ENCODE peak calls at places on chromosome 22, in nine cellular contexts. One of them, this sample, is unnamed.

GRCh38 chr22:46613606-46613997 is 6.6 kb upstream of the GRAMD4 start:
- DNase-seq in K562: no peak
- DNase-seq in ovary: no peak
- DNase-seq in uterus: no peak
- DNase-seq in stomach: no peak
- DNase-seq in gastrocnemius medialis: no peak
- DNase-seq in right lobe of liver: no peak
- DNase-seq in GM12878: peak; percentile 28
- DNase-seq in NB4: peak; percentile 60
- DNase-seq in this sample: no peak

GRCh38 chr22:17580461-17581031 is 17.2 kb downstream of the SLC25A18 start:
- DNase-seq in K562: no peak
- DNase-seq in ovary: no peak
- DNase-seq in uterus: no peak
- DNase-seq in stomach: peak; percentile 36
- DNase-seq in gastrocnemius medialis: no peak
- DNase-seq in right lobe of liver: peak; percentile 81
- DNase-seq in GM12878: no peak
- DNase-seq in NB4: no peak
- DNase-seq in this sample: no peak

GRCh38 chr22:27331526-27332281 is 469.9 kb downstream of the MN1 start:
- DNase-seq in K562: no peak
- DNase-seq in ovary: peak; percentile 76
- DNase-seq in uterus: no peak
- DNase-seq in stomach: peak; percentile 34
- DNase-seq in gastrocnemius medialis: no peak
- DNase-seq in right lobe of liver: peak; percentile 66
- DNase-seq in GM12878: no peak
- DNase-seq in NB4: peak; percentile 66
- DNase-seq in this sample: no peak

GRCh38 chr22:29481265-29482000 is 1.4 kb downstream of the NEFH start:
- DNase-seq in K562: peak; percentile 14
- DNase-seq in ovary: peak; percentile 81
- DNase-seq in uterus: no peak
- DNase-seq in stomach: no peak
- DNase-seq in gastrocnemius medialis: no peak
- DNase-seq in right lobe of liver: no peak
- DNase-seq in GM12878: no peak
- DNase-seq in NB4: no peak
- DNase-seq in this sample: no peak

GRCh38 chr22:21816787-21817496 is 50.5 kb downstream of the MAPK1 start:
- DNase-seq in K562: peak; percentile 72
- DNase-seq in ovary: no peak
- DNase-seq in uterus: no peak
- DNase-seq in stomach: no peak
- DNase-seq in gastrocnemius medialis: no peak
- DNase-seq in right lobe of liver: no peak
- DNase-seq in GM12878: peak; percentile 61
- DNase-seq in NB4: peak; percentile 94
- DNase-seq in this sample: peak; percentile 54

GRCh38 chr22:36510966-36511881 is 4.4 kb upstream of the FOXRED2 start:
- DNase-seq in K562: no peak
- DNase-seq in ovary: no peak
- DNase-seq in uterus: peak; percentile 42
- DNase-seq in stomach: no peak
- DNase-seq in gastrocnemius medialis: no peak
- DNase-seq in right lobe of liver: no peak
- DNase-seq in GM12878: no peak
- DNase-seq in NB4: peak; percentile 55
- DNase-seq in this sample: no peak

GRCh38 chr22:40031766-40032470 is 37.2 kb downstream of the FAM83F start:
- DNase-seq in K562: no peak
- DNase-seq in ovary: peak; percentile 16
- DNase-seq in uterus: no peak
- DNase-seq in stomach: no peak
- DNase-seq in gastrocnemius medialis: no peak
- DNase-seq in right lobe of liver: no peak
- DNase-seq in GM12878: no peak
- DNase-seq in NB4: peak; percentile 40
- DNase-seq in this sample: no peak

GRCh38 chr22:46142548-46143490 is 7.5 kb upstream of the PPARA start:
- DNase-seq in K562: no peak
- DNase-seq in ovary: peak; percentile 13
- DNase-seq in uterus: no peak
- DNase-seq in stomach: no peak
- DNase-seq in gastrocnemius medialis: no peak
- DNase-seq in right lobe of liver: peak; percentile 80
- DNase-seq in GM12878: no peak
- DNase-seq in NB4: no peak
- DNase-seq in this sample: no peak

GRCh38 chr22:25085930-25086901 is 113.4 kb upstream of the CRYBB3 start:
- DNase-seq in K562: no peak
- DNase-seq in ovary: peak; percentile 36
- DNase-seq in uterus: peak; percentile 29
- DNase-seq in stomach: no peak
- DNase-seq in gastrocnemius medialis: no peak
- DNase-seq in right lobe of liver: no peak
- DNase-seq in GM12878: peak; percentile 79
- DNase-seq in NB4: no peak
- DNase-seq in this sample: no peak

GRCh38 chr22:31055322-31056159 is 25.6 kb upstream of the SMTN start:
- DNase-seq in K562: no peak
- DNase-seq in ovary: peak; percentile 90
- DNase-seq in uterus: peak; percentile 93
- DNase-seq in stomach: peak; percentile 94
- DNase-seq in gastrocnemius medialis: peak; percentile 55
- DNase-seq in right lobe of liver: peak; percentile 90
- DNase-seq in GM12878: no peak
- DNase-seq in NB4: peak; percentile 51
- DNase-seq in this sample: peak; percentile 55

GRCh38 chr22:35053060-35053835 is 12.7 kb upstream of the ISX start:
- DNase-seq in K562: no peak
- DNase-seq in ovary: no peak
- DNase-seq in uterus: no peak
- DNase-seq in stomach: no peak
- DNase-seq in gastrocnemius medialis: no peak
- DNase-seq in right lobe of liver: no peak
- DNase-seq in GM12878: no peak
- DNase-seq in NB4: no peak
- DNase-seq in this sample: no peak

GRCh38 chr22:47690166-47690565 is 927.7 kb downstream of the TBC1D22A start:
- DNase-seq in K562: no peak
- DNase-seq in ovary: no peak
- DNase-seq in uterus: no peak
- DNase-seq in stomach: no peak
- DNase-seq in gastrocnemius medialis: no peak
- DNase-seq in right lobe of liver: no peak
- DNase-seq in GM12878: no peak
- DNase-seq in NB4: no peak
- DNase-seq in this sample: no peak

GRCh38 chr22:46748948-46749681 is 11.1 kb upstream of the CERK start:
- DNase-seq in K562: no peak
- DNase-seq in ovary: no peak
- DNase-seq in uterus: no peak
- DNase-seq in stomach: no peak
- DNase-seq in gastrocnemius medialis: no peak
- DNase-seq in right lobe of liver: no peak
- DNase-seq in GM12878: no peak
- DNase-seq in NB4: peak; percentile 20
- DNase-seq in this sample: no peak

GRCh38 chr22:47030881-47031627 is 268.6 kb downstream of the TBC1D22A start:
- DNase-seq in K562: peak; percentile 28
- DNase-seq in ovary: peak; percentile 14
- DNase-seq in uterus: no peak
- DNase-seq in stomach: no peak
- DNase-seq in gastrocnemius medialis: no peak
- DNase-seq in right lobe of liver: peak; percentile 42
- DNase-seq in GM12878: no peak
- DNase-seq in NB4: no peak
- DNase-seq in this sample: no peak

GRCh38 chr22:32684148-32684821 is 117.2 kb upstream of the TIMP3 start:
- DNase-seq in K562: no peak
- DNase-seq in ovary: no peak
- DNase-seq in uterus: no peak
- DNase-seq in stomach: no peak
- DNase-seq in gastrocnemius medialis: no peak
- DNase-seq in right lobe of liver: no peak
- DNase-seq in GM12878: no peak
- DNase-seq in NB4: no peak
- DNase-seq in this sample: no peak

GRCh38 chr22:25365491-25366261 is 146.2 kb downstream of the CRYBB2 start:
- DNase-seq in K562: no peak
- DNase-seq in ovary: no peak
- DNase-seq in uterus: no peak
- DNase-seq in stomach: peak; percentile 60
- DNase-seq in gastrocnemius medialis: no peak
- DNase-seq in right lobe of liver: no peak
- DNase-seq in GM12878: no peak
- DNase-seq in NB4: no peak
- DNase-seq in this sample: no peak

GRCh38 chr22:30008401-30008800 is 71.9 kb upstream of the HORMAD2 start:
- DNase-seq in K562: no peak
- DNase-seq in ovary: no peak
- DNase-seq in uterus: no peak
- DNase-seq in stomach: no peak
- DNase-seq in gastrocnemius medialis: no peak
- DNase-seq in right lobe of liver: no peak
- DNase-seq in GM12878: no peak
- DNase-seq in NB4: no peak
- DNase-seq in this sample: no peak

DNA sequence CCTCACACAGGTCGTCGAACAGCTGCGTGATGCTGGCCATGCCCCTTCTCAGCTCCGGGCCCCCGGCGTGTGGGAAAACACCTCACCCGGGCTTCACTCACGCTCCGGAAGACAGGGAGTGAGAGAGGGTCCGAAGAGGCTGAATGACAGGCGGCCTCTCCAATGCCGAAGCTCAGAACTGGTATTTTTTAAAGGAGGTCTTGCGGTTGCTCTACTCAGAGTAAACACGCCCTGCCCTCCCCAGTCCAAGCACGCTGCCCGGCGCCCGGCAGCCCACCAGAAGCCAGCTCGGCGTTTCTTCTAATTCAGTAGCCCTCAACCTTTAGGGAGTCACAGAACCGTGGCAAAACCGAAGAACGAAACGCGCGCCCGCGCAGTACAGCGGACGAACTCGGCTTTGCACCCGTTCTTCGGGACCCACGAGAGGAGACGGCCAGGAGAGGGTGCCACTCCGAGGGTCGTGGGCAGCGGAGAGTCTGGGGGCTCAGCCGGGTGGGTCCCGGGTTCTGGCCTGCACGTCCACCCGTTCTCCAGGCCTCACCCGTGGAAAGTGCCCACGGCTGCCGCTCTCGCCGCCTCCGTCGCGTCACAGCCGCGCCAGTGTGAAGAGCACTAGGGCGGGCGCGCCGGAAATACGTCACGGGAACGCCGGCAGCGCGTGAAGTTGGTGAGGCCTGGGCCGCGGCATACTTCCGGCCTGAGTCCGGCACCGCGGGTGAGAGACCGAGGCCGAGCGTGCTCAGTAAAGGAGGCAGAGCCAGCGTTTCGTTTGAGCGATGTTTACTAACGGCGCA is at the start of gene TUBGCP6:
- DNase-seq in K562: peak; percentile 65
- DNase-seq in ovary: peak; percentile 94
- DNase-seq in uterus: peak; percentile 94
- DNase-seq in stomach: peak; percentile 97
- DNase-seq in gastrocnemius medialis: peak; percentile 84
- DNase-seq in right lobe of liver: peak; percentile 97
- DNase-seq in GM12878: peak; percentile 53
- DNase-seq in NB4: peak; percentile 95
- DNase-seq in this sample: peak; percentile 86
- TF ChIP-seq POLR2A in K562: peak; percentile 83
- TF ChIP-seq POLR2A in ovary: peak; percentile 91
- TF ChIP-seq POLR2A in uterus: peak; percentile 86
- TF ChIP-seq POLR2A in stomach: peak; percentile 54
- TF ChIP-seq POLR2A in gastrocnemius medialis: peak; percentile 70
- TF ChIP-seq POLR2A in right lobe of liver: peak; percentile 65
- TF ChIP-seq POLR2A in GM12878: peak; percentile 97
- TF ChIP-seq POLR2A in NB4: peak; percentile 58
- TF ChIP-seq POLR2A in this sample: peak; percentile 65

DNA sequence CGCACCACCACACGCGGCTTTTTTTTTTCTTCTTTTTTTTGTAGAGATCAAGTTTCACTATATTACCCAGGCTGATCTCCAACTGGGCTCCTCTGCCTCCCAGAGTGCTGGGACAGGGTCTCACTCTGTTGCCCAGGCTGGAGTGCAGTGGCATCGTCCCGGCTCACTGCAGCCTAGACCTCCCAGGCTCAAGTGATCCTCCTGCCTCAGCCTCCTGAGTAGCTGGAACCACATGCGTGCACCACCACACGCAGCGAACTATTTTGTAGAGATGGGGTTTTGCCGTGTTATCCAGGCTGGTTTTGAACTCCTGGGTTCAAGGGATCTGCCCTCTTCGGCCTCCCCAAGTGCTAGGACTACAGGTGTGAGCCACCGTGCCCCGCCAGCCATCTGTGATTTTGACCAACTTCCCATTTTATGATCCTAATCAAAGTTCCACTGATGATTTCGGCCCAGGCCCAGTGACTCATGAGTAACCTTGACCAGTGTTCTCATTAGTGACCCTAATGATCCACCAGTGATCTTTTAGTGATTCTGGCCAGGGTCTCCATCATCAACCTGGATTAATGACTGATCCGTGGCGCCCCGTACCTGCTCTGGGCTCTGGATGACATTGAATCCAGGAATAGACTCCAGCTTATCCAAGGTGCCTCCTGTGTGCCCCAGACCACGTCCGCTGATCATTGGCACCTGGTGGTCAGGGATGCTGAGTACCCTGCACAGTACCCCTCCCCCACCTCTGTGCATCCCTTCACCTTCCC is 1.7 kb downstream of the TYMP start:
- DNase-seq in K562: no peak
- DNase-seq in ovary: no peak
- DNase-seq in uterus: no peak
- DNase-seq in stomach: no peak
- DNase-seq in gastrocnemius medialis: no peak
- DNase-seq in right lobe of liver: peak; percentile 51
- DNase-seq in GM12878: no peak
- DNase-seq in NB4: no peak
- DNase-seq in this sample: no peak
- TF ChIP-seq POLR2A in K562: no peak
- TF ChIP-seq POLR2A in ovary: no peak
- TF ChIP-seq POLR2A in uterus: no peak
- TF ChIP-seq POLR2A in stomach: no peak
- TF ChIP-seq POLR2A in gastrocnemius medialis: no peak
- TF ChIP-seq POLR2A in right lobe of liver: no peak
- TF ChIP-seq POLR2A in GM12878: no peak
- TF ChIP-seq POLR2A in NB4: no peak
- TF ChIP-seq POLR2A in this sample: no peak

GRCh38 chr22:44685384-44686056 is 16.5 kb upstream of the PRR5 start:
- DNase-seq in K562: peak; percentile 66
- DNase-seq in ovary: no peak
- DNase-seq in uterus: peak; percentile 45
- DNase-seq in stomach: peak; percentile 70
- DNase-seq in gastrocnemius medialis: no peak
- DNase-seq in right lobe of liver: no peak
- DNase-seq in GM12878: peak; percentile 71
- DNase-seq in NB4: peak; percentile 68
- DNase-seq in this sample: peak; percentile 23
- TF ChIP-seq POLR2A in K562: no peak
- TF ChIP-seq POLR2A in ovary: no peak
- TF ChIP-seq POLR2A in uterus: no peak
- TF ChIP-seq POLR2A in stomach: no peak
- TF ChIP-seq POLR2A in gastrocnemius medialis: no peak
- TF ChIP-seq POLR2A in right lobe of liver: no peak
- TF ChIP-seq POLR2A in GM12878: peak; percentile 68
- TF ChIP-seq POLR2A in NB4: no peak
- TF ChIP-seq POLR2A in this sample: no peak

GRCh38 chr22:19143212-19143611 is 1.2 kb downstream of the ESS2 start:
- DNase-seq in K562: no peak
- DNase-seq in ovary: no peak
- DNase-seq in uterus: no peak
- DNase-seq in stomach: no peak
- DNase-seq in gastrocnemius medialis: no peak
- DNase-seq in right lobe of liver: no peak
- DNase-seq in GM12878: no peak
- DNase-seq in NB4: no peak
- DNase-seq in this sample: no peak
- TF ChIP-seq POLR2A in K562: no peak
- TF ChIP-seq POLR2A in ovary: no peak
- TF ChIP-seq POLR2A in uterus: no peak
- TF ChIP-seq POLR2A in stomach: no peak
- TF ChIP-seq POLR2A in gastrocnemius medialis: no peak
- TF ChIP-seq POLR2A in right lobe of liver: no peak
- TF ChIP-seq POLR2A in GM12878: no peak
- TF ChIP-seq POLR2A in NB4: no peak
- TF ChIP-seq POLR2A in this sample: no peak